ENCODE peak calls at places on chromosomes 4 and X, in five cellular contexts. One of them, this sample, is unnamed. For H3K36me3, the result is how much of the 10 kb centered on the place peaks cover.

GRCh38 chrX:48487362-48487785 is 11.4 kb downstream of the FTSJ1 start:
- DNase-seq in GM23338: peak
- DNase-seq in IMR-90: peak
- DNase-seq in fibroblast of lung: peak
- DNase-seq in mesendoderm: no peak
- DNase-seq in this sample: no peak

GRCh38 chrX:53831662-53832635 is 145.4 kb upstream of the HUWE1 start:
- DNase-seq in IMR-90: peak
- DNase-seq in GM23338: peak
- DNase-seq in fibroblast of lung: peak
- DNase-seq in mesendoderm: peak
- DNase-seq in this sample: peak

GRCh38 chr4:152220201-152220666 is 315.7 kb downstream of the FBXW7 start:
- DNase-seq in mesendoderm: peak
- DNase-seq in IMR-90: no peak
- DNase-seq in fibroblast of lung: peak
- DNase-seq in GM23338: no peak
- DNase-seq in this sample: no peak

GRCh38 chr4:38785901-38786402 is 3.2 kb upstream of the TLR10 start:
- DNase-seq in GM23338: no peak
- DNase-seq in fibroblast of lung: no peak
- DNase-seq in IMR-90: no peak
- DNase-seq in mesendoderm: peak
- DNase-seq in this sample: no peak

GRCh38 chr4:109722357-109722756 is 7.5 kb downstream of the PLA2G12A start:
- DNase-seq in IMR-90: no peak
- DNase-seq in GM23338: no peak
- DNase-seq in mesendoderm: no peak
- DNase-seq in fibroblast of lung: no peak
- DNase-seq in this sample: no peak

GRCh38 chr4:7518871-7519637 is 84.3 kb upstream of the PSAPL1 start:
- DNase-seq in mesendoderm: no peak
- DNase-seq in fibroblast of lung: no peak
- DNase-seq in GM23338: no peak
- DNase-seq in IMR-90: no peak
- DNase-seq in this sample: no peak

GRCh38 chr4:16693040-16693506 is 205.4 kb downstream of the LDB2 start:
- DNase-seq in IMR-90: no peak
- DNase-seq in GM23338: no peak
- DNase-seq in fibroblast of lung: no peak
- DNase-seq in mesendoderm: no peak
- DNase-seq in this sample: no peak

GRCh38 chr4:80619070-80619674 is 283.6 kb downstream of the CFAP299 start:
- DNase-seq in mesendoderm: peak
- DNase-seq in IMR-90: no peak
- DNase-seq in GM23338: peak
- DNase-seq in fibroblast of lung: peak
- DNase-seq in this sample: no peak

GRCh38 chr4:16505726-16506125 is 279.5 kb upstream of the TAPT1 start:
- DNase-seq in fibroblast of lung: no peak
- DNase-seq in GM23338: peak
- DNase-seq in mesendoderm: peak
- DNase-seq in IMR-90: peak
- DNase-seq in this sample: no peak

GRCh38 chr4:36039031-36039430 is 205.3 kb downstream of the ARAP2 start:
- DNase-seq in IMR-90: no peak
- DNase-seq in fibroblast of lung: no peak
- DNase-seq in GM23338: peak
- DNase-seq in mesendoderm: peak
- DNase-seq in this sample: no peak

GRCh38 chrX:68654693-68655092 is 7.2 kb downstream of the STARD8 start:
- DNase-seq in GM23338: no peak
- DNase-seq in fibroblast of lung: no peak
- DNase-seq in IMR-90: no peak
- DNase-seq in mesendoderm: no peak
- DNase-seq in this sample: no peak

GRCh38 chr4:99763635-99764101 is 53.0 kb upstream of the DAPP1 start:
- DNase-seq in fibroblast of lung: peak
- DNase-seq in IMR-90: peak
- DNase-seq in mesendoderm: peak
- DNase-seq in GM23338: no peak
- DNase-seq in this sample: peak

GRCh38 chr4:138609943-138610350 is 367.8 kb upstream of the SLC7A11 start:
- DNase-seq in fibroblast of lung: peak
- DNase-seq in IMR-90: peak
- DNase-seq in mesendoderm: no peak
- DNase-seq in GM23338: no peak
- DNase-seq in this sample: no peak

GRCh38 chr4:138611017-138611416 is 368.9 kb upstream of the SLC7A11 start:
- DNase-seq in GM23338: no peak
- DNase-seq in fibroblast of lung: no peak
- DNase-seq in IMR-90: no peak
- DNase-seq in mesendoderm: no peak
- DNase-seq in this sample: no peak

GRCh38 chr4:138612428-138612827 is 370.3 kb upstream of the SLC7A11 start:
- DNase-seq in mesendoderm: no peak
- DNase-seq in GM23338: no peak
- DNase-seq in fibroblast of lung: no peak
- DNase-seq in IMR-90: no peak
- DNase-seq in this sample: no peak

GRCh38 chr4:138614462-138615142 is 372.5 kb upstream of the SLC7A11 start:
- DNase-seq in GM23338: no peak
- DNase-seq in fibroblast of lung: no peak
- DNase-seq in mesendoderm: no peak
- DNase-seq in IMR-90: no peak
- DNase-seq in this sample: no peak

DNA sequence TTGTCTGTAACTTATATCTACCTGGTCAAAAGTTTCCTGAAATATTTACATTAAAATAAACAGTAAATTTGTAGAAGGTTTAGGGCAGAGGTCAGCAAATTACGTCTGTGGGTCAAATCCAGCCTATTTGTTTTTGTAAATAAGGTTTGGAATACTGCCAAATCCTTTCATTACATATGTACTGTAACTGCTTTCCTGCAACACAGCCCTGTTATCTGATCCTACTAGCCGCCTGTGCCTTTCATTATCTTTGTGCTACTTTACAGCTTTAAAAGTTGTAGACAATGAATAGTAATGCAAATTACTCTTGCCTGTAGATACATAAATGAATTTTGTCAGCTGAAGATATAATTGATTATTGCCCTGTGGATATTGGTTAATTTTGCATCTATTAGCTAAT is 369.6 kb upstream of the SLC7A11 start:
- DNase-seq in IMR-90: no peak
- DNase-seq in GM23338: no peak
- DNase-seq in fibroblast of lung: no peak
- DNase-seq in mesendoderm: peak
- DNase-seq in this sample: no peak
- H3K36me3 ChIP-seq in IMR-90: under half
- H3K36me3 ChIP-seq in GM23338: under half
- H3K36me3 ChIP-seq in fibroblast of lung: under half
- H3K36me3 ChIP-seq in mesendoderm: under half
- H3K36me3 ChIP-seq in this sample: under half

DNA sequence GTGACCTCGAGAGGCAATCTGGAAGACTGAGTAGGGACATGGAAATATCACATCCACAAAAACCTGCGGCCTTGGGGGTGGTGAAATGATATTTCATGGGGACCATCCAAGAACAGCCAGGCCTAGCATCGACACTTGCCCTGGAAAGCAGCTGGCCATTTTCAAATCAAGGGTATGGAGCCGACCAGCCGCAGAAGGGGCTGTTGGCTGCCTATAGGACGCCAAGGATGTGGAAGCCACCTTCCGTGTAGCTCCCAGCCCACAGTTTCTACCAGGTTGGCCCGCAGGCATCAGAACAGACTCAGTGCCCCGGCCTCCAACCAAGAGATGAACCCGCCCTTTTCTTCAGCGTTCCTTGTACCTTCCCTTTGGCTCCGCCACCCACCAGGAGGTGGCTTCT is 5.4 kb upstream of the LOC101059915 start:
- DNase-seq in fibroblast of lung: no peak
- DNase-seq in IMR-90: no peak
- DNase-seq in mesendoderm: no peak
- DNase-seq in GM23338: no peak
- DNase-seq in this sample: no peak
- H3K4me2 ChIP-seq in fibroblast of lung: no peak
- H3K4me2 ChIP-seq in IMR-90: no peak
- H3K4me2 ChIP-seq in mesendoderm: no peak
- H3K4me2 ChIP-seq in GM23338: no peak
- H3K4me2 ChIP-seq in this sample: no peak

GRCh38 chr4:105236917-105237311 is 90.2 kb downstream of the TET2 start:
- DNase-seq in fibroblast of lung: no peak
- DNase-seq in mesendoderm: no peak
- DNase-seq in GM23338: no peak
- DNase-seq in IMR-90: no peak
- DNase-seq in this sample: no peak
- H3K36me3 ChIP-seq in fibroblast of lung: under half
- H3K36me3 ChIP-seq in mesendoderm: under half
- H3K36me3 ChIP-seq in GM23338: under half
- H3K36me3 ChIP-seq in IMR-90: under half
- H3K36me3 ChIP-seq in this sample: under half

GRCh38 chr4:120008957-120009356 is 57.7 kb downstream of the MAD2L1 start:
- DNase-seq in IMR-90: no peak
- DNase-seq in GM23338: no peak
- DNase-seq in mesendoderm: no peak
- DNase-seq in fibroblast of lung: no peak
- DNase-seq in this sample: no peak

GRCh38 chr4:120007171-120007894 is 59.3 kb downstream of the MAD2L1 start:
- DNase-seq in GM23338: no peak
- DNase-seq in mesendoderm: no peak
- DNase-seq in IMR-90: peak
- DNase-seq in fibroblast of lung: peak
- DNase-seq in this sample: no peak

GRCh38 chr4:120008075-120008474 is 58.6 kb downstream of the MAD2L1 start:
- DNase-seq in fibroblast of lung: no peak
- DNase-seq in IMR-90: no peak
- DNase-seq in mesendoderm: no peak
- DNase-seq in GM23338: no peak
- DNase-seq in this sample: no peak

GRCh38 chr4:120005527-120005926 is 61.1 kb downstream of the MAD2L1 start:
- DNase-seq in fibroblast of lung: no peak
- DNase-seq in GM23338: no peak
- DNase-seq in IMR-90: no peak
- DNase-seq in mesendoderm: peak
- DNase-seq in this sample: no peak

GRCh38 chr4:120009731-120010130 is 56.9 kb downstream of the MAD2L1 start:
- DNase-seq in GM23338: no peak
- DNase-seq in mesendoderm: no peak
- DNase-seq in fibroblast of lung: peak
- DNase-seq in IMR-90: peak
- DNase-seq in this sample: no peak
- H3K4me2 ChIP-seq in GM23338: no peak
- H3K4me2 ChIP-seq in mesendoderm: no peak
- H3K4me2 ChIP-seq in fibroblast of lung: no peak
- H3K4me2 ChIP-seq in IMR-90: no peak
- H3K4me2 ChIP-seq in this sample: no peak

GRCh38 chrX:43526878-43527277 is 129.2 kb upstream of the MAOA start:
- DNase-seq in fibroblast of lung: no peak
- DNase-seq in GM23338: no peak
- DNase-seq in IMR-90: no peak
- DNase-seq in mesendoderm: no peak
- DNase-seq in this sample: no peak
- H3K36me3 ChIP-seq in fibroblast of lung: under half
- H3K36me3 ChIP-seq in GM23338: under half
- H3K36me3 ChIP-seq in IMR-90: under half
- H3K36me3 ChIP-seq in mesendoderm: under half
- H3K36me3 ChIP-seq in this sample: under half

GRCh38 chr4:64430933-64431332 is 21.7 kb upstream of the TECRL start:
- DNase-seq in IMR-90: no peak
- DNase-seq in fibroblast of lung: no peak
- DNase-seq in mesendoderm: no peak
- DNase-seq in GM23338: no peak
- DNase-seq in this sample: no peak
- H3K4me2 ChIP-seq in IMR-90: no peak
- H3K4me2 ChIP-seq in fibroblast of lung: no peak
- H3K4me2 ChIP-seq in mesendoderm: no peak
- H3K4me2 ChIP-seq in GM23338: no peak
- H3K4me2 ChIP-seq in this sample: no peak

GRCh38 chr4:877502-877901 is 51.6 kb upstream of the CPLX1 start:
- DNase-seq in fibroblast of lung: no peak
- DNase-seq in mesendoderm: no peak
- DNase-seq in IMR-90: no peak
- DNase-seq in GM23338: no peak
- DNase-seq in this sample: no peak

GRCh38 chr4:876780-877179 is 50.9 kb upstream of the CPLX1 start:
- DNase-seq in mesendoderm: peak
- DNase-seq in GM23338: peak
- DNase-seq in IMR-90: no peak
- DNase-seq in fibroblast of lung: no peak
- DNase-seq in this sample: no peak

GRCh38 chr4:875818-876423 is 50.0 kb upstream of the CPLX1 start:
- DNase-seq in GM23338: no peak
- DNase-seq in IMR-90: no peak
- DNase-seq in fibroblast of lung: no peak
- DNase-seq in mesendoderm: no peak
- DNase-seq in this sample: no peak

GRCh38 chr4:874071-874470 is 48.1 kb upstream of the CPLX1 start:
- DNase-seq in mesendoderm: no peak
- DNase-seq in fibroblast of lung: no peak
- DNase-seq in IMR-90: no peak
- DNase-seq in GM23338: no peak
- DNase-seq in this sample: no peak

GRCh38 chr4:874971-875817 is 49.3 kb upstream of the CPLX1 start:
- DNase-seq in GM23338: no peak
- DNase-seq in fibroblast of lung: no peak
- DNase-seq in mesendoderm: no peak
- DNase-seq in IMR-90: no peak
- DNase-seq in this sample: no peak
- H3K36me3 ChIP-seq in GM23338: under half
- H3K36me3 ChIP-seq in fibroblast of lung: under half
- H3K36me3 ChIP-seq in mesendoderm: under half
- H3K36me3 ChIP-seq in IMR-90: half or more
- H3K36me3 ChIP-seq in this sample: under half

GRCh38 chrX:15718283-15718970 is 19.6 kb upstream of the CA5B start:
- DNase-seq in mesendoderm: peak
- DNase-seq in fibroblast of lung: no peak
- DNase-seq in GM23338: peak
- DNase-seq in IMR-90: no peak
- DNase-seq in this sample: no peak
- H3K4me2 ChIP-seq in mesendoderm: no peak
- H3K4me2 ChIP-seq in fibroblast of lung: no peak
- H3K4me2 ChIP-seq in GM23338: peak
- H3K4me2 ChIP-seq in IMR-90: no peak
- H3K4me2 ChIP-seq in this sample: no peak

DNA sequence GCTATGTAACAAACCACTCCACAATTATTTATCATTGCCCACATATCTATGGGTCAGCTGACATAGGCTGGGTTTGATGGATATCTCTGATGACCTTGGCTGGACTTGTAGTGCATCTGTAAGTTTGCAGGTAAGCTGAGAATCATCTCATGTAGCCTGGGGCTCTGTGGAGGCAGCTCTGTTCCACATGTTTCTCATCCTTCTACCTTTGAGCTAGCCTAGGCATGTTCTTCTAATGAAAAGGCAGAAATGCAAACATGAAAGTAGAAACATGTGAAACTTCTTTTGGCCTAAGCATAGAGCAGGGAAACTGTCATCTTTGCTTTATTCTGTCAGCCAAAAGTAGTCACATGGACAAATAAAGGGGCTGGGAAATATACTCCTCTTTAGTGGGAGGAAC is 18.2 kb downstream of the MRPL1 start:
- DNase-seq in IMR-90: no peak
- DNase-seq in mesendoderm: peak
- DNase-seq in fibroblast of lung: no peak
- DNase-seq in GM23338: no peak
- DNase-seq in this sample: no peak
- H3K36me3 ChIP-seq in IMR-90: under half
- H3K36me3 ChIP-seq in mesendoderm: under half
- H3K36me3 ChIP-seq in fibroblast of lung: under half
- H3K36me3 ChIP-seq in GM23338: under half
- H3K36me3 ChIP-seq in this sample: under half

This sample was measured in endothelial cell of umbilical vein.